ENCODE peak calls at places on chromosome 16, in nine cellular contexts. B is endodermal cell; O is naive thymus-derived CD4-positive, alpha-beta T cell; R is AG10803; D is A172; A is omental fat pad; U is thoracic aorta; H is sigmoid colon; T is activated CD4-positive, alpha-beta T cell treated with anti-CD3 and anti-CD28 coated beads for 4 hours. L is an unnamed sample.

GRCh38 chr16:68592466-68593337 is 52.4 kb upstream of the CDH3 start:
- DNase-seq in B (no peak), O (peak), R (no peak), D (no peak), A (no peak), U (no peak), H (no peak), T (peak), L (no peak)

GRCh38 chr16:71895679-71896385 is 501 bp downstream of the IST1 start:
- DNase-seq in B (no peak), O (no peak), R (peak), D (peak), A (no peak), U (no peak), H (peak), T (no peak), L (no peak)

GRCh38 chr16:20904507-20905079 is 4.0 kb downstream of the LYRM1 start:
- DNase-seq in B (no peak), O (peak), R (peak), D (peak), A (no peak), U (no peak), H (no peak), T (peak), L (no peak)

GRCh38 chr16:56388209-56388608 is 37.1 kb downstream of the AMFR start:
- DNase-seq in B (no peak), O (no peak), R (peak), D (no peak), A (no peak), U (no peak), H (no peak), T (no peak), L (no peak)

GRCh38 chr16:70454221-70455034 is at the start of gene FCSK:
- DNase-seq in B (peak), O (peak), R (peak), D (peak), A (no peak), U (no peak), H (peak), T (peak), L (peak)

GRCh38 chr16:3017806-3018506 is at the start of gene CLDN6:
- DNase-seq in B (peak), O (no peak), R (no peak), D (no peak), A (no peak), U (no peak), H (no peak), T (no peak), L (no peak)

GRCh38 chr16:57140866-57141668 is 44.8 kb downstream of the PSME3IP1 start:
- DNase-seq in B (no peak), O (no peak), R (no peak), D (no peak), A (no peak), U (no peak), H (peak), T (no peak), L (no peak)

GRCh38 chr16:4882633-4883285 is 35.5 kb downstream of the UBN1 start:
- DNase-seq in B (no peak), O (no peak), R (peak), D (peak), A (no peak), U (no peak), H (no peak), T (no peak), L (no peak)

GRCh38 chr16:57616241-57616640 is 12.2 kb upstream of the ADGRG1 start:
- DNase-seq in B (peak), O (no peak), R (no peak), D (no peak), A (no peak), U (no peak), H (peak), T (no peak), L (no peak)

GRCh38 chr16:70684146-70685060 is 1.4 kb downstream of the MTSS2 start:
- DNase-seq in B (no peak), O (no peak), R (no peak), D (no peak), A (no peak), U (no peak), H (no peak), T (no peak), L (no peak)

GRCh38 chr16:50808929-50809538 is 67.1 kb downstream of the CYLD start:
- DNase-seq in B (peak), O (no peak), R (no peak), D (no peak), A (no peak), U (no peak), H (no peak), T (no peak), L (no peak)

GRCh38 chr16:35176449-35176848 is 1717.0 kb downstream of the TP53TG3F start:
- DNase-seq in B (no peak), O (no peak), R (no peak), D (no peak), A (no peak), U (no peak), H (no peak), T (no peak), L (no peak)

GRCh38 chr16:78659668-78660217 is 560.3 kb downstream of the WWOX start:
- DNase-seq in B (no peak), O (no peak), R (no peak), D (no peak), A (no peak), U (no peak), H (no peak), T (no peak), L (no peak)

GRCh38 chr16:70685061-70685937 is 554 bp downstream of the MTSS2 start:
- DNase-seq in B (peak), O (no peak), R (no peak), D (no peak), A (no peak), U (no peak), H (no peak), T (no peak), L (no peak)

GRCh38 chr16:76345093-76345735 is 68.0 kb downstream of the CNTNAP4 start:
- DNase-seq in B (no peak), O (no peak), R (no peak), D (no peak), A (no peak), U (no peak), H (no peak), T (no peak), L (no peak)

GRCh38 chr16:12551946-12552345 is 251.7 kb downstream of the CPPED1 start:
- DNase-seq in B (peak), O (no peak), R (no peak), D (no peak), A (no peak), U (no peak), H (no peak), T (no peak), L (no peak)

GRCh38 chr16:66490774-66491715 is 58.9 kb downstream of the TK2 start:
- DNase-seq in B (no peak), O (no peak), R (no peak), D (no peak), A (no peak), U (no peak), H (peak), T (no peak), L (no peak)

GRCh38 chr16:89562027-89562599 is 1.6 kb downstream of the RPL13 start:
- DNase-seq in B (peak), O (no peak), R (no peak), D (no peak), A (no peak), U (no peak), H (no peak), T (no peak), L (no peak)

GRCh38 chr16:1335211-1335971 is 1.9 kb downstream of the BAIAP3 start:
- DNase-seq in B (no peak), O (no peak), R (no peak), D (no peak), A (no peak), U (no peak), H (no peak), T (no peak), L (no peak)

GRCh38 chr16:29784157-29784556 is 6.1 kb downstream of the ZG16 start:
- DNase-seq in B (no peak), O (peak), R (no peak), D (no peak), A (no peak), U (no peak), H (no peak), T (peak), L (no peak)

GRCh38 chr16:14074544-14074943 is 3.4 kb downstream of the MRTFB start:
- DNase-seq in B (no peak), O (no peak), R (no peak), D (no peak), A (no peak), U (no peak), H (no peak), T (no peak), L (no peak)

GRCh38 chr16:29974291-29975133 is 844 bp downstream of the TAOK2 start:
- DNase-seq in B (peak), O (no peak), R (no peak), D (no peak), A (no peak), U (no peak), H (no peak), T (no peak), L (no peak)

GRCh38 chr16:14501331-14502255 is 128.5 kb downstream of the PARN start:
- DNase-seq in B (peak), O (no peak), R (peak), D (peak), A (peak), U (peak), H (peak), T (no peak), L (peak)

GRCh38 chr16:1884155-1884760 is 12.3 kb upstream of the MEIOB start:
- DNase-seq in B (no peak), O (no peak), R (peak), D (no peak), A (no peak), U (no peak), H (no peak), T (no peak), L (no peak)

L was measured in GOT3.